ENCODE peak calls at places on chromosomes 12 and 14, in four cellular contexts. One of them, this sample, is unnamed.

GRCh38 chr12:94725375-94726168 is 75.2 kb upstream of the TMCC3 start:
- DNase-seq in IMR-90: peak
- DNase-seq in K562: peak
- DNase-seq in HepG2: peak
- DNase-seq in this sample: peak

GRCh38 chr14:94601961-94602391 is 10.2 kb upstream of the SERPINA3 start:
- DNase-seq in K562: no peak
- DNase-seq in IMR-90: peak
- DNase-seq in HepG2: peak
- DNase-seq in this sample: peak

GRCh38 chr12:20822415-20822814 is 11.9 kb downstream of the SLCO1B3 start:
- DNase-seq in HepG2: no peak
- DNase-seq in IMR-90: no peak
- DNase-seq in K562: no peak
- DNase-seq in this sample: no peak

GRCh38 chr14:97073622-97074021 is 276.4 kb downstream of the VRK1 start:
- DNase-seq in IMR-90: no peak
- DNase-seq in K562: no peak
- DNase-seq in HepG2: no peak
- DNase-seq in this sample: no peak

GRCh38 chr12:28089363-28089762 is 100.9 kb upstream of the CCDC91 start:
- DNase-seq in IMR-90: peak
- DNase-seq in HepG2: no peak
- DNase-seq in K562: no peak
- DNase-seq in this sample: peak

GRCh38 chr12:3365416-3366385 is 125.3 kb upstream of the PRMT8 start:
- DNase-seq in K562: no peak
- DNase-seq in IMR-90: no peak
- DNase-seq in HepG2: no peak
- DNase-seq in this sample: peak

GRCh38 chr12:87406926-87407325 is 622.3 kb downstream of the C12orf50 start:
- DNase-seq in IMR-90: peak
- DNase-seq in K562: no peak
- DNase-seq in HepG2: no peak
- DNase-seq in this sample: no peak

GRCh38 chr12:25677180-25677937 is 124.3 kb upstream of the LMNTD1 start:
- DNase-seq in HepG2: no peak
- DNase-seq in K562: no peak
- DNase-seq in IMR-90: no peak
- DNase-seq in this sample: no peak

GRCh38 chr14:67441672-67442071 is 29.7 kb upstream of the PLEK2 start:
- DNase-seq in HepG2: no peak
- DNase-seq in IMR-90: no peak
- DNase-seq in K562: no peak
- DNase-seq in this sample: no peak

GRCh38 chr14:53109028-53109687 is 44.0 kb downstream of the DDHD1 start:
- DNase-seq in K562: no peak
- DNase-seq in HepG2: no peak
- DNase-seq in IMR-90: no peak
- DNase-seq in this sample: no peak

GRCh38 chr14:74459289-74459946 is 33.4 kb upstream of the SYNDIG1L start:
- DNase-seq in IMR-90: peak
- DNase-seq in K562: peak
- DNase-seq in HepG2: peak
- DNase-seq in this sample: peak

GRCh38 chr12:2376855-2377657 is 324.3 kb downstream of the CACNA1C start:
- DNase-seq in K562: no peak
- DNase-seq in IMR-90: no peak
- DNase-seq in HepG2: no peak
- DNase-seq in this sample: no peak

GRCh38 chr14:51211149-51211548 is 28.9 kb upstream of the TMX1 start:
- DNase-seq in HepG2: no peak
- DNase-seq in IMR-90: peak
- DNase-seq in K562: no peak
- DNase-seq in this sample: peak

GRCh38 chr14:77985235-77985634 is 184.9 kb upstream of the NRXN3 start:
- DNase-seq in K562: no peak
- DNase-seq in HepG2: no peak
- DNase-seq in IMR-90: no peak
- DNase-seq in this sample: no peak

GRCh38 chr12:130714091-130714590 is 2.0 kb downstream of the RIMBP2 start:
- DNase-seq in HepG2: no peak
- DNase-seq in IMR-90: no peak
- DNase-seq in K562: no peak
- DNase-seq in this sample: no peak
- TF ChIP-seq MAZ in HepG2: no peak
- TF ChIP-seq MAZ in IMR-90: no peak
- TF ChIP-seq MAZ in K562: no peak
- TF ChIP-seq MAZ in this sample: no peak

GRCh38 chr14:49896956-49897355 is 4.1 kb downstream of the ARF6 start:
- DNase-seq in HepG2: no peak
- DNase-seq in IMR-90: no peak
- DNase-seq in K562: no peak
- DNase-seq in this sample: no peak

GRCh38 chr14:49892301-49892635 is 614 bp upstream of the ARF6 start:
- DNase-seq in HepG2: peak
- DNase-seq in K562: no peak
- DNase-seq in IMR-90: peak
- DNase-seq in this sample: peak

GRCh38 chr14:49892636-49893308 is at the start of gene ARF6:
- DNase-seq in K562: peak
- DNase-seq in HepG2: peak
- DNase-seq in IMR-90: peak
- DNase-seq in this sample: peak

GRCh38 chr14:49895480-49895879 is 2.6 kb downstream of the ARF6 start:
- DNase-seq in IMR-90: no peak
- DNase-seq in K562: no peak
- DNase-seq in HepG2: no peak
- DNase-seq in this sample: no peak

DNA sequence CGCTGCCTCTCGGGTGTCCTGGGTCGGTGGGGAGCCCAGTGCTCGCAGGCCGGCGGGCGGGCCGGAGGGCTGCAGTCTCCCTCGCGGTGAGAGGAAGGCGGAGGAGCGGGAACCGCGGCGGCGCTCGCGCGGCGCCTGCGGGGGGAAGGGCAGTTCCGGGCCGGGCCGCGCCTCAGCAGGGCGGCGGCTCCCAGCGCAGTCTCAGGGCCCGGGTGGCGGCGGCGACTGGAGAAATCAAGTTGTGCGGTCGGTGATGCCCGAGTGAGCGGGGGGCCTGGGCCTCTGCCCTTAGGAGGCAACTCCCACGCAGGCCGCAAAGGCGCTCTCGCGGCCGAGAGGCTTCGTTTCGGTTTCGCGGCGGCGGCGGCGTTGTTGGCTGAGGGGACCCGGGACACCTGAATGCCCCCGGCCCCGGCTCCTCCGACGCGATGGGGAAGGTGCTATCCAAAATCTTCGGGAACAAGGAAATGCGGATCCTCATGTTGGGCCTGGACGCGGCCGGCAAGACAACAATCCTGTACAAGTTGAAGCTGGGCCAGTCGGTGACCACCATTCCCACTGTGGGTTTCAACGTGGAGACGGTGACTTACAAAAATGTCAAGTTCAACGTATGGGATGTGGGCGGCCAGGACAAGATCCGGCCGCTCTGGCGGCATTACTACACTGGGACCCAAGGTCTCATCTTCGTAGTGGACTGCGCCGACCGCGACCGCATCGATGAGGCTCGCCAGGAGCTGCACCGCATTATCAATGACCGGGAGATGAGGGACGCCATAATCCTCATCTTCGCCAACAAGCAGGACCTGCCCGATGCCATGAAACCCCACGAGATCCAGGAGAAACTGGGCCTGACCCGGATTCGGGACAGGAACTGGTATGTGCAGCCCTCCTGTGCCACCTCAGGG is 679 bp downstream of the ARF6 start:
- DNase-seq in HepG2: no peak
- DNase-seq in IMR-90: no peak
- DNase-seq in K562: peak
- DNase-seq in this sample: peak
- TF ChIP-seq MAZ in HepG2: no peak
- TF ChIP-seq MAZ in IMR-90: no peak
- TF ChIP-seq MAZ in K562: no peak
- TF ChIP-seq MAZ in this sample: no peak

DNA sequence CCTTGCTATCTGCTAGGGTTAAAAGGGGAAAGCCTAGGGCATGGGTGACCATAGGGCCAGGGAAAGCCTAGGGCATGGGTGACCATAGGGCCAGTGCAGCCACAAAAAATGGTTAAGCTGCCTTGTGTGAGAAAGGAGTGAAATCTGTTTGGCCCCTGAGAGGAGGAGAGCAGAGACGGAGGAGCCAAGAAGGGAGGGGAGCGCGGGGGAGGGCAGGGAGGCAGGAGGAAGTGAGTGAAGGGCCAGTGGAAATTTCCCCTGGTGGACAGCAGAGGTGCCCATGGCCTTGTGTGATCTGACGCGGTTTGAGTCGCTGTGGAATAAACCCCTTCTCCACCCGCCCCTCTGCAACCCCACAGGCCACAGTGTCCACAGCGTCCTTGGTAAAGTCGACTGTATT is 625 bp upstream of the AQP6 start:
- DNase-seq in IMR-90: no peak
- DNase-seq in HepG2: no peak
- DNase-seq in K562: no peak
- DNase-seq in this sample: no peak
- TF ChIP-seq MAZ in IMR-90: no peak
- TF ChIP-seq MAZ in HepG2: no peak
- TF ChIP-seq MAZ in K562: no peak
- TF ChIP-seq MAZ in this sample: no peak

GRCh38 chr12:112998997-112999767 is 20.9 kb downstream of the OAS2 start:
- DNase-seq in IMR-90: no peak
- DNase-seq in K562: no peak
- DNase-seq in HepG2: no peak
- DNase-seq in this sample: no peak
- TF ChIP-seq MAZ in IMR-90: no peak
- TF ChIP-seq MAZ in K562: no peak
- TF ChIP-seq MAZ in HepG2: no peak
- TF ChIP-seq MAZ in this sample: no peak

GRCh38 chr12:6033546-6033945 is 88.5 kb upstream of the ANO2 start:
- DNase-seq in K562: no peak
- DNase-seq in IMR-90: no peak
- DNase-seq in HepG2: no peak
- DNase-seq in this sample: no peak
- TF ChIP-seq MAZ in K562: no peak
- TF ChIP-seq MAZ in IMR-90: no peak
- TF ChIP-seq MAZ in HepG2: no peak
- TF ChIP-seq MAZ in this sample: no peak

GRCh38 chr12:111024205-111024794 is 103.9 kb upstream of the MYL2 start:
- DNase-seq in IMR-90: peak
- DNase-seq in HepG2: peak
- DNase-seq in K562: peak
- DNase-seq in this sample: peak
- TF ChIP-seq MAZ in IMR-90: no peak
- TF ChIP-seq MAZ in HepG2: no peak
- TF ChIP-seq MAZ in K562: no peak
- TF ChIP-seq MAZ in this sample: no peak

DNA sequence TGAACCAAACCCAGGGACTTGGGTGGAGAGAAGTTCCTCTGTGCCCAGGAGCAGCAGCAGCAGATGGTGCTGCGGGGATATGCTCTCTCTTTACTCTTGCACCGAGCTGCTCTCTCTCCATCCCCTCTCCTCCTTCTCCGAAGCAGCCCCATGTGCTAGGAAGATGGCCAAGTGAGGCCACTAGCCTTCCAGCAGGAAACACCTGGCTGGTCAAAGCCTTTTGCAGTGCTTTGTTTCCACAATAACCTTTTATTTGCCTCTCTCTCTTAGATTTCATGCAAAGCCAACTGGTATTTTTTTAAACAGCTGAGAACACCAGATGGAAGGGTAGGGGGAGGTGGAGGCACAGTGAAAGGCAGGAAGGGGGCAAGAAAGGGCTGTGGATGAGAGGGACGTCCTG is 78.8 kb downstream of the EMP1 start:
- DNase-seq in K562: no peak
- DNase-seq in HepG2: no peak
- DNase-seq in IMR-90: no peak
- DNase-seq in this sample: no peak
- TF ChIP-seq MAZ in K562: no peak
- TF ChIP-seq MAZ in HepG2: no peak
- TF ChIP-seq MAZ in IMR-90: no peak
- TF ChIP-seq MAZ in this sample: no peak

DNA sequence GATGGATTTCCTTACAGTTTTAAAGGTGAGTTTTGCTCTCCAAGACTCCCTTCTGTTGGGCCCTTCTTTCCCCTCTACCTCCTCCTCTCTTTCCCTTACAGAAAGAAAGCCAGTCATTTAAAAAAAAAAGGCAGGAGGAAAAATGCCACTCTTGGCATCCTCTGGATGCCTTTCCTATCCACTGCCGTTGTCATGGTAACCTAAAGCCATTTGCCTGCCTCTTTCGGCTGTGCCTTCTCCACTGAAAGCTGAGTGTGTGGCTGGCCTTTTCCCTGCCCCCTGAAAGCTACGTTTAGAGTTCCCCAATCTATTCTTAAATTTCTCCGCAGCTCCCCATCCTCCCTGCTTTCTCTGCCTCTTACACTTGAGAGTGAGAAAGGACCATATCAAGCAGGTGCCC is 67.1 kb downstream of the TUNAR start:
- DNase-seq in K562: no peak
- DNase-seq in HepG2: no peak
- DNase-seq in IMR-90: no peak
- DNase-seq in this sample: no peak
- TF ChIP-seq MAZ in K562: no peak
- TF ChIP-seq MAZ in HepG2: no peak
- TF ChIP-seq MAZ in IMR-90: no peak
- TF ChIP-seq MAZ in this sample: no peak

DNA sequence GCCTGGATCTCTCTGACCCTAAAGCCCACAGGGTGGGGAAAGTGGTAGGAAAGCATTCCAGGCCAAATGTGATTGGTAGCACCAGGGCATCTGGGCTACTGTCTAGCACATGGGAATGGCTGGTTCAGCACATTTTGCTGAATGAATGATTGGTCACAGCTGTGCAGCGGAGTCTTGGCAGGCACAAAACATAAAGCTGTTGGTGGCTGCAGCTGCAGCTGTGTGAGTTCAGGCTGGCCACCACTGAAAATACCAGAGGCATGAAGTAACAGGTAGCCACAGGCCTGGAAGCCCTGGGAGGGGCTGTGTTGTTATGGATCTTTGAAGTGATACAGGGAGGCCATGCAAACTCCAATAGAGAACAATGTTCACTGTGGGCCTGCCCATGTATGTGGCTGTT is 72.7 kb downstream of the MYRFL start:
- DNase-seq in K562: no peak
- DNase-seq in IMR-90: peak
- DNase-seq in HepG2: no peak
- DNase-seq in this sample: no peak
- TF ChIP-seq MAZ in K562: no peak
- TF ChIP-seq MAZ in IMR-90: no peak
- TF ChIP-seq MAZ in HepG2: no peak
- TF ChIP-seq MAZ in this sample: no peak

This sample was measured in A549.